ENCODE peak calls at places on chromosomes 3 and 15, in five cellular contexts. C is keratinocyte, P is astrocyte, I is left lung, J is uterus. K is an unnamed sample. For H3K36me3, the result is how much of the 10 kb centered on the place peaks cover.

GRCh38 chr15:81363261-81363660 is 10.8 kb downstream of the TMC3 start:
- DNase-seq in C (no peak), P (no peak), I (no peak), J (no peak), K (no peak)

GRCh38 chr3:195269375-195270078 is 1.4 kb downstream of the XXYLT1 start:
- DNase-seq in C (no peak), P (no peak), I (no peak), J (no peak), K (no peak)

GRCh38 chr3:13015286-13016082 is 57.7 kb downstream of the IQSEC1 start:
- DNase-seq in C (no peak), P (no peak), I (peak), J (no peak), K (peak)

GRCh38 chr15:44738340-44738984 is 2.1 kb downstream of the TRIM69 start:
- DNase-seq in C (no peak), P (peak), I (no peak), J (no peak), K (peak)

GRCh38 chr3:24591661-24592555 is 97.3 kb upstream of the THRB start:
- DNase-seq in C (peak), P (peak), I (no peak), J (no peak), K (no peak)

GRCh38 chr3:115293321-115293720 is 146.2 kb upstream of the ZBTB20 start:
- DNase-seq in C (no peak), P (no peak), I (no peak), J (no peak), K (no peak)

GRCh38 chr3:15708882-15709677 is 88.7 kb downstream of the ANKRD28 start:
- DNase-seq in C (no peak), P (peak), I (no peak), J (no peak), K (no peak)

GRCh38 chr3:48651763-48652162 is 10.9 kb downstream of the CELSR3 start:
- DNase-seq in C (no peak), P (no peak), I (no peak), J (no peak), K (no peak)

GRCh38 chr15:69908518-69909420 is 188.9 kb downstream of the TLE3 start:
- DNase-seq in C (no peak), P (no peak), I (no peak), J (no peak), K (no peak)

GRCh38 chr3:172750069-172750367 is 508 bp upstream of the ECT2 start:
- DNase-seq in C (no peak), P (no peak), I (no peak), J (no peak), K (peak)

GRCh38 chr3:9183011-9183410 is 66.4 kb downstream of the SRGAP3 start:
- DNase-seq in C (no peak), P (no peak), I (no peak), J (no peak), K (no peak)

GRCh38 chr15:62920569-62921502 is 121.7 kb upstream of the TPM1 start:
- DNase-seq in C (no peak), P (peak), I (no peak), J (peak), K (no peak)

GRCh38 chr3:121488628-121489027 is 57.2 kb downstream of the POLQ start:
- DNase-seq in C (no peak), P (no peak), I (no peak), J (no peak), K (no peak)

GRCh38 chr15:101500865-101501551 is 11.5 kb upstream of the PCSK6 start:
- DNase-seq in C (no peak), P (no peak), I (no peak), J (no peak), K (no peak)

DNA sequence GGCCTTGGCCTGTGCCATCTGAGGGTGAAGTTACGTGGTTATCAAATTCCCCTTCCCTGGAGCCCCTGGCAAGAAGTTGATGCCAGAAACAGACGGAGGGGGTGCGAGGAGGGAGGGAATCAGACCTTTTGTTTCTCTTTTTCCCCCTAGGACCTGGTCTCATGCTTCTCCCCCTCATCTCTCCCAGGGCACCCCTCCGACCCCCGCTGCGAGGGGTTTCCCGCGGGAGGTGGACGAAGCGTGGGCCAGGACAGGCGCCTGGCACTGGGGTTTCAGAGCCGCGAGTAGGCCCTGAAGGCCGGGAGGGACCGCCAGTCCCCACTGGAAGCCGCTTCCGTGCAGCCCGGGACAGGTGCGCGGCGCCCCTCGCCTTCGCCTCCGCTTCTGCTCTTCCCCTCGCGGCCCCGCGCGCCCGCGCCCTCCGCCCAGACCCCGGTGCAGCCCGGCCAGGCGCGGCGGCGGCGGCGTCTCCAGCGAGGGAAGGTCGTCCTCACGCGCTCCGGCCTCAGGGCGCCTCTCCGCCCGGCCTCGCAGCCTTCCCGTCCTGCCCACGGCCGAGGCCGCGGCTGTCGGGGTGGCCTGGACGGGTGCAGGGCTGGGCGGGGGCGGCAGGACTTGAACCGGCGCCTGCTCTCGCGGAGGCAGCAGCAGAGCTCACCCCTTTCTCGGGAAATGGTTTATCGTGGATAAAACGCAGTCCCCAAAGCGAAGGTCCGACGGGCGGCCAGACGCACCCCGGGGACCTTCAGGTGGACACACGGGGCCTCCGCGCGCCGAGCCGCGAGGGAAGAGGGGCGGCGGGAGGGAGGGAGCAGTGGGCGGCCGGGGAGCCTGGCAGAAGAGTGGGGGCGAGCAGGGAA is 31.5 kb upstream of the ADAMTS17 start:
- DNase-seq in C (no peak), P (no peak), I (no peak), J (peak), K (no peak)
- H3K4me3 ChIP-seq in C (no peak), P (no peak), I (peak), J (peak), K (no peak)

GRCh38 chr3:119508172-119508845 is 10.0 kb downstream of the TIMMDC1 start:
- DNase-seq in C (no peak), P (no peak), I (no peak), J (no peak), K (no peak)
- H3K36me3 ChIP-seq in C (under half), P (under half), I (under half), J (under half), K (under half)

GRCh38 chr15:58934521-58934920 is 1.0 kb upstream of the SLTM start:
- DNase-seq in C (no peak), P (no peak), I (no peak), J (no peak), K (no peak)
- H3K4me3 ChIP-seq in C (peak), P (peak), I (no peak), J (peak), K (peak)

GRCh38 chr3:11362600-11362999 is 90.4 kb downstream of the ATG7 start:
- DNase-seq in C (no peak), P (no peak), I (no peak), J (no peak), K (no peak)
- H3K36me3 ChIP-seq in C (under half), P (under half), I (under half), J (under half), K (under half)

GRCh38 chr3:147413712-147414325 is 4.7 kb downstream of the ZIC1 start:
- DNase-seq in C (no peak), P (no peak), I (no peak), J (no peak), K (no peak)

GRCh38 chr3:147414369-147415135 is 5.4 kb downstream of the ZIC1 start:
- DNase-seq in C (no peak), P (no peak), I (no peak), J (no peak), K (no peak)

GRCh38 chr3:147412491-147412916 is 3.3 kb downstream of the ZIC1 start:
- DNase-seq in C (no peak), P (no peak), I (no peak), J (no peak), K (no peak)

GRCh38 chr3:147411777-147412176 is 2.6 kb downstream of the ZIC1 start:
- DNase-seq in C (no peak), P (no peak), I (no peak), J (no peak), K (no peak)

GRCh38 chr3:147412917-147413711 is 3.9 kb downstream of the ZIC1 start:
- DNase-seq in C (no peak), P (no peak), I (no peak), J (no peak), K (no peak)
- H3K4me3 ChIP-seq in C (no peak), P (peak), I (no peak), J (peak), K (no peak)

GRCh38 chr3:185933374-185933950 is 4.4 kb downstream of the TRA2B start:
- DNase-seq in C (no peak), P (no peak), I (no peak), J (no peak), K (no peak)
- H3K36me3 ChIP-seq in C (under half), P (under half), I (under half), J (under half), K (under half)

GRCh38 chr3:183114779-183115178 is 15.5 kb upstream of the MCCC1 start:
- DNase-seq in C (no peak), P (no peak), I (no peak), J (no peak), K (no peak)
- H3K4me3 ChIP-seq in C (no peak), P (no peak), I (no peak), J (no peak), K (no peak)

GRCh38 chr3:70972855-70973254 is 610.7 kb downstream of the FOXP1 start:
- DNase-seq in C (no peak), P (no peak), I (no peak), J (no peak), K (no peak)
- H3K36me3 ChIP-seq in C (under half), P (half or more), I (under half), J (under half), K (half or more)